ENCODE peak calls at places on chromosomes 11 and 22, in nine cellular contexts. One of them, this sample, is unnamed.

GRCh38 chr11:117856892-117857291 is 19.6 kb downstream of the FXYD6 start:
- DNase-seq in activated CD4-positive, alpha-beta T cell treated with anti-CD3 and anti-CD28 coated beads for 24 hours: no peak
- DNase-seq in T-helper 9 cell: no peak
- DNase-seq in H1: no peak
- DNase-seq in posterior vena cava: peak
- DNase-seq in LoVo: no peak
- DNase-seq in stimulated activated CD4-positive, alpha-beta T cell treated with anti-CD3 and anti-CD28 coated beads, Interleukin-15, amount 100 ng/mL, for 48 hours: no peak
- DNase-seq in NCI-H460: no peak
- DNase-seq in germinal center: no peak
- DNase-seq in this sample: no peak

GRCh38 chr11:119470316-119471266 is 47.6 kb upstream of the THY1 start:
- DNase-seq in activated CD4-positive, alpha-beta T cell treated with anti-CD3 and anti-CD28 coated beads for 24 hours: no peak
- DNase-seq in T-helper 9 cell: no peak
- DNase-seq in H1: peak
- DNase-seq in posterior vena cava: no peak
- DNase-seq in LoVo: no peak
- DNase-seq in stimulated activated CD4-positive, alpha-beta T cell treated with anti-CD3 and anti-CD28 coated beads, Interleukin-15, amount 100 ng/mL, for 48 hours: no peak
- DNase-seq in NCI-H460: no peak
- DNase-seq in germinal center: no peak
- DNase-seq in this sample: no peak

GRCh38 chr11:117723625-117724024 is 73.4 kb downstream of the DSCAML1 start:
- DNase-seq in activated CD4-positive, alpha-beta T cell treated with anti-CD3 and anti-CD28 coated beads for 24 hours: no peak
- DNase-seq in T-helper 9 cell: no peak
- DNase-seq in H1: no peak
- DNase-seq in posterior vena cava: peak
- DNase-seq in LoVo: no peak
- DNase-seq in stimulated activated CD4-positive, alpha-beta T cell treated with anti-CD3 and anti-CD28 coated beads, Interleukin-15, amount 100 ng/mL, for 48 hours: no peak
- DNase-seq in NCI-H460: no peak
- DNase-seq in germinal center: no peak
- DNase-seq in this sample: peak

GRCh38 chr11:94595061-94595460 is 27.9 kb downstream of the PIWIL4 start:
- DNase-seq in activated CD4-positive, alpha-beta T cell treated with anti-CD3 and anti-CD28 coated beads for 24 hours: no peak
- DNase-seq in T-helper 9 cell: no peak
- DNase-seq in H1: no peak
- DNase-seq in posterior vena cava: no peak
- DNase-seq in LoVo: no peak
- DNase-seq in stimulated activated CD4-positive, alpha-beta T cell treated with anti-CD3 and anti-CD28 coated beads, Interleukin-15, amount 100 ng/mL, for 48 hours: no peak
- DNase-seq in NCI-H460: no peak
- DNase-seq in germinal center: peak
- DNase-seq in this sample: no peak

GRCh38 chr11:69171476-69171875 is 15.7 kb downstream of the SMIM38 start:
- DNase-seq in activated CD4-positive, alpha-beta T cell treated with anti-CD3 and anti-CD28 coated beads for 24 hours: no peak
- DNase-seq in T-helper 9 cell: no peak
- DNase-seq in H1: no peak
- DNase-seq in posterior vena cava: no peak
- DNase-seq in LoVo: no peak
- DNase-seq in stimulated activated CD4-positive, alpha-beta T cell treated with anti-CD3 and anti-CD28 coated beads, Interleukin-15, amount 100 ng/mL, for 48 hours: no peak
- DNase-seq in NCI-H460: no peak
- DNase-seq in germinal center: no peak
- DNase-seq in this sample: no peak

GRCh38 chr22:49724893-49725489 is 102.7 kb downstream of the BRD1 start:
- DNase-seq in activated CD4-positive, alpha-beta T cell treated with anti-CD3 and anti-CD28 coated beads for 24 hours: peak
- DNase-seq in T-helper 9 cell: peak
- DNase-seq in H1: peak
- DNase-seq in posterior vena cava: peak
- DNase-seq in LoVo: no peak
- DNase-seq in stimulated activated CD4-positive, alpha-beta T cell treated with anti-CD3 and anti-CD28 coated beads, Interleukin-15, amount 100 ng/mL, for 48 hours: peak
- DNase-seq in NCI-H460: peak
- DNase-seq in germinal center: peak
- DNase-seq in this sample: peak

GRCh38 chr11:34317666-34318065 is 40.1 kb downstream of the ABTB2 start:
- DNase-seq in activated CD4-positive, alpha-beta T cell treated with anti-CD3 and anti-CD28 coated beads for 24 hours: no peak
- DNase-seq in T-helper 9 cell: no peak
- DNase-seq in H1: no peak
- DNase-seq in posterior vena cava: no peak
- DNase-seq in LoVo: no peak
- DNase-seq in stimulated activated CD4-positive, alpha-beta T cell treated with anti-CD3 and anti-CD28 coated beads, Interleukin-15, amount 100 ng/mL, for 48 hours: no peak
- DNase-seq in NCI-H460: no peak
- DNase-seq in germinal center: no peak
- DNase-seq in this sample: no peak

GRCh38 chr11:86301742-86302091 is 323 bp upstream of the HIKESHI start:
- DNase-seq in activated CD4-positive, alpha-beta T cell treated with anti-CD3 and anti-CD28 coated beads for 24 hours: no peak
- DNase-seq in T-helper 9 cell: no peak
- DNase-seq in H1: no peak
- DNase-seq in posterior vena cava: no peak
- DNase-seq in LoVo: no peak
- DNase-seq in stimulated activated CD4-positive, alpha-beta T cell treated with anti-CD3 and anti-CD28 coated beads, Interleukin-15, amount 100 ng/mL, for 48 hours: no peak
- DNase-seq in NCI-H460: no peak
- DNase-seq in germinal center: no peak
- DNase-seq in this sample: no peak

GRCh38 chr11:15006139-15006759 is 34.1 kb upstream of the CALCA start:
- DNase-seq in activated CD4-positive, alpha-beta T cell treated with anti-CD3 and anti-CD28 coated beads for 24 hours: no peak
- DNase-seq in T-helper 9 cell: no peak
- DNase-seq in H1: no peak
- DNase-seq in posterior vena cava: no peak
- DNase-seq in LoVo: peak
- DNase-seq in stimulated activated CD4-positive, alpha-beta T cell treated with anti-CD3 and anti-CD28 coated beads, Interleukin-15, amount 100 ng/mL, for 48 hours: no peak
- DNase-seq in NCI-H460: peak
- DNase-seq in germinal center: peak
- DNase-seq in this sample: peak

GRCh38 chr11:117958949-117959348 is 27.2 kb upstream of the IL10RA start:
- DNase-seq in activated CD4-positive, alpha-beta T cell treated with anti-CD3 and anti-CD28 coated beads for 24 hours: no peak
- DNase-seq in T-helper 9 cell: no peak
- DNase-seq in H1: no peak
- DNase-seq in posterior vena cava: no peak
- DNase-seq in LoVo: no peak
- DNase-seq in stimulated activated CD4-positive, alpha-beta T cell treated with anti-CD3 and anti-CD28 coated beads, Interleukin-15, amount 100 ng/mL, for 48 hours: no peak
- DNase-seq in NCI-H460: no peak
- DNase-seq in germinal center: no peak
- DNase-seq in this sample: no peak

GRCh38 chr11:117910525-117910924 is 18.7 kb downstream of the TMPRSS13 start:
- DNase-seq in activated CD4-positive, alpha-beta T cell treated with anti-CD3 and anti-CD28 coated beads for 24 hours: no peak
- DNase-seq in T-helper 9 cell: no peak
- DNase-seq in H1: no peak
- DNase-seq in posterior vena cava: peak
- DNase-seq in LoVo: no peak
- DNase-seq in stimulated activated CD4-positive, alpha-beta T cell treated with anti-CD3 and anti-CD28 coated beads, Interleukin-15, amount 100 ng/mL, for 48 hours: no peak
- DNase-seq in NCI-H460: no peak
- DNase-seq in germinal center: no peak
- DNase-seq in this sample: no peak

GRCh38 chr22:43828711-43829447 is 16.8 kb upstream of the EFCAB6 start:
- DNase-seq in activated CD4-positive, alpha-beta T cell treated with anti-CD3 and anti-CD28 coated beads for 24 hours: no peak
- DNase-seq in T-helper 9 cell: no peak
- DNase-seq in H1: no peak
- DNase-seq in posterior vena cava: peak
- DNase-seq in LoVo: no peak
- DNase-seq in stimulated activated CD4-positive, alpha-beta T cell treated with anti-CD3 and anti-CD28 coated beads, Interleukin-15, amount 100 ng/mL, for 48 hours: no peak
- DNase-seq in NCI-H460: no peak
- DNase-seq in germinal center: no peak
- DNase-seq in this sample: no peak

This sample was measured in NCI-H1092 treated with DMSO at 0.1 percent for 48 hours.